ENCODE peak calls at places on chromosomes 5 and 9, in six cellular contexts. F is foreskin fibroblast; D is CD4-positive, alpha-beta T cell; N is ovary; O is WTC11; X is non-pigmented ciliary epithelial cell. J is an unnamed sample.

GRCh38 chr9:135338546-135338945 is 141.0 kb upstream of the PPP1R26 start:
- DNase-seq in F (no peak), D (no peak), N (no peak), O (peak; percentile 5), X (no peak), J (no peak)

GRCh38 chr5:139984816-139985215 is 58.3 kb downstream of the NRG2 start:
- DNase-seq in F (no peak), D (no peak), N (no peak), O (no peak), X (no peak), J (no peak)

GRCh38 chr5:173768267-173768806 is 119.8 kb upstream of the CPEB4 start:
- DNase-seq in F (no peak), D (no peak), N (no peak), O (no peak), X (no peak), J (no peak)

GRCh38 chr9:114621561-114621960 is 10.5 kb downstream of the TMEM268 start:
- DNase-seq in F (no peak), D (no peak), N (no peak), O (no peak), X (no peak), J (no peak)

GRCh38 chr9:79573697-79573976 is 1.9 kb downstream of the TLE4 start:
- DNase-seq in F (no peak), D (no peak), N (no peak), O (no peak), X (no peak), J (no peak)

GRCh38 chr9:2720179-2720654 is 2.9 kb downstream of the KCNV2 start:
- DNase-seq in F (no peak), D (no peak), N (no peak), O (no peak), X (no peak), J (no peak)

GRCh38 chr5:171720086-171720485 is 65.5 kb upstream of the SMIM23 start:
- DNase-seq in F (no peak), D (no peak), N (no peak), O (no peak), X (no peak), J (no peak)

GRCh38 chr5:4100739-4101138 is 505.1 kb downstream of the IRX1 start:
- DNase-seq in F (no peak), D (no peak), N (no peak), O (no peak), X (no peak), J (no peak)

GRCh38 chr9:114406441-114406840 is 18.7 kb upstream of the AKNA start:
- DNase-seq in F (no peak), D (no peak), N (no peak), O (no peak), X (no peak), J (no peak)

GRCh38 chr5:83488271-83488670 is 16.7 kb downstream of the VCAN start:
- DNase-seq in F (peak; percentile 41), D (no peak), N (no peak), O (no peak), X (no peak), J (no peak)

GRCh38 chr5:98424681-98425454 is 348.6 kb upstream of the RGMB start:
- DNase-seq in F (peak; percentile 79), D (no peak), N (no peak), O (no peak), X (no peak), J (no peak)

GRCh38 chr5:97000391-97000790 is 64.5 kb downstream of the LNPEP start:
- DNase-seq in F (no peak), D (no peak), N (no peak), O (no peak), X (no peak), J (no peak)

GRCh38 chr5:80041536-80041935 is 6.4 kb downstream of the THBS4 start:
- DNase-seq in F (no peak), D (no peak), N (no peak), O (no peak), X (no peak), J (no peak)

GRCh38 chr9:22079873-22080341 is 70.8 kb upstream of the CDKN2B start:
- DNase-seq in F (peak; percentile 39), D (peak; percentile 4), N (no peak), O (no peak), X (peak; percentile 56), J (no peak)

GRCh38 chr9:131567910-131568309 is 22.6 kb downstream of the PRRT1B start:
- DNase-seq in F (no peak), D (no peak), N (no peak), O (no peak), X (no peak), J (no peak)

GRCh38 chr5:75023368-75024159 is 28.8 kb downstream of the GCNT4 start:
- DNase-seq in F (no peak), D (no peak), N (no peak), O (no peak), X (no peak), J (no peak)

GRCh38 chr9:82805027-82805426 is 257.9 kb downstream of the RASEF start:
- DNase-seq in F (no peak), D (no peak), N (no peak), O (no peak), X (no peak), J (no peak)

J was measured in COLO829.